ENCODE peak calls at places on chromosomes 16 and 17, in nine cellular contexts. S is stimulated activated CD4-positive, alpha-beta T cell treated with anti-CD3 and anti-CD28 coated beads, Interleukin-15, amount 100 ng/mL, for 1 hour; Z is Jurkat, Clone E6-1; A is HFF-Myc; B is activated CD4-positive, alpha-beta T cell treated with anti-CD3 and anti-CD28 coated beads for 4 hours; E is AG04450; G is heart left ventricle; M is ACHN; P is NCI-H1048. I is an unnamed sample.
A peak's percentile ranks its signal among the peaks of the same experiment; 100 is the strongest.

GRCh38 chr16:25018972-25019617 is 3.9 kb upstream of the ARHGAP17 start:
- DNase-seq in Z (no peak), A (no peak), E (no peak), S (no peak), P (no peak), B (no peak), G (no peak), M (no peak), I (no peak)

GRCh38 chr17:59572301-59572924 is 7.0 kb downstream of the DHX40 start:
- DNase-seq in S (no peak), E (no peak), P (no peak), M (no peak), B (no peak), A (no peak), G (no peak), Z (no peak), I (no peak)

GRCh38 chr17:1733759-1734158 is 8.9 kb upstream of the SERPINF2 start:
- DNase-seq in A (no peak), G (no peak), P (no peak), M (no peak), E (no peak), S (no peak), B (no peak), Z (no peak), I (no peak)

GRCh38 chr17:2792541-2793169 is 3.6 kb upstream of the RAP1GAP2 start:
- DNase-seq in S (no peak), M (no peak), G (no peak), P (no peak), E (no peak), Z (peak; percentile 79), B (peak; percentile 50), A (no peak), I (no peak)

GRCh38 chr16:88764913-88765349 is 20.1 kb downstream of the PIEZO1 start:
- DNase-seq in S (no peak), M (no peak), E (no peak), A (no peak), B (no peak), Z (no peak), G (no peak), P (no peak), I (no peak)

GRCh38 chr16:69132424-69133252 is at the start of the genes CHTF8 and UTP4:
- DNase-seq in S (peak; percentile 82), E (peak; percentile 16), G (peak; percentile 90), A (no peak), Z (peak; percentile 71), B (peak; percentile 83), M (peak; percentile 90), P (peak; percentile 44), I (peak; percentile 93)

GRCh38 chr17:56956992-56957391 is 3.9 kb downstream of the COIL start:
- DNase-seq in P (no peak), A (no peak), B (no peak), M (no peak), S (no peak), G (no peak), Z (no peak), E (no peak), I (no peak)

GRCh38 chr17:3730881-3731429 is 7.3 kb downstream of the HASPIN start:
- DNase-seq in M (no peak), G (no peak), E (no peak), A (no peak), B (no peak), Z (no peak), P (no peak), S (no peak), I (no peak)

GRCh38 chr17:5951912-5952311 is 118.3 kb upstream of the WSCD1 start:
- DNase-seq in A (no peak), S (no peak), P (no peak), G (no peak), Z (no peak), M (no peak), B (no peak), E (no peak), I (no peak)

GRCh38 chr17:82912571-82913089 is 72.8 kb upstream of the ZNF750 start:
- DNase-seq in M (no peak), Z (no peak), E (no peak), A (no peak), P (no peak), S (no peak), G (no peak), B (no peak), I (no peak)

GRCh38 chr17:27323538-27324212 is 29.8 kb downstream of the WSB1 start:
- DNase-seq in A (peak; percentile 67), B (no peak), G (peak; percentile 78), M (no peak), Z (no peak), P (no peak), E (no peak), S (no peak), I (no peak)

GRCh38 chr16:67025151-67025550 is 3.8 kb upstream of the CBFB start:
- DNase-seq in Z (no peak), G (peak; percentile 3), S (no peak), E (no peak), P (no peak), M (no peak), A (no peak), B (no peak), I (no peak)

GRCh38 chr17:68403122-68403521 is 54.2 kb downstream of the WIPI1 start:
- DNase-seq in P (no peak), M (no peak), A (no peak), G (no peak), B (no peak), Z (no peak), S (no peak), E (no peak), I (no peak)

GRCh38 chr16:8936421-8936820 is 27.3 kb downstream of the USP7 start:
- DNase-seq in S (peak; percentile 63), M (peak; percentile 72), E (no peak), G (no peak), B (peak; percentile 81), A (no peak), Z (peak; percentile 72), P (no peak), I (no peak)

GRCh38 chr16:47734987-47735594 is 274.0 kb downstream of the PHKB start:
- DNase-seq in E (no peak), A (no peak), B (no peak), S (no peak), G (no peak), P (no peak), Z (no peak), M (no peak), I (no peak)

GRCh38 chr16:52141871-52142270 is 405.1 kb downstream of the TOX3 start:
- DNase-seq in E (no peak), M (no peak), S (no peak), A (no peak), G (no peak), Z (no peak), P (no peak), B (no peak), I (no peak)

GRCh38 chr17:64336760-64337413 is 53.8 kb downstream of the PECAM1 start:
- DNase-seq in Z (no peak), G (no peak), P (no peak), M (no peak), S (no peak), A (no peak), E (no peak), B (no peak), I (no peak)

GRCh38 chr17:42132941-42133340 is 10.3 kb downstream of the HSPB9 start:
- DNase-seq in Z (peak; percentile 51), A (no peak), E (no peak), S (no peak), P (no peak), G (no peak), M (peak; percentile 91), B (no peak), I (peak; percentile 86)

GRCh38 chr17:18315498-18316360 is 636 bp downstream of the SMCR8 start:
- DNase-seq in E (no peak), Z (peak; percentile 25), B (no peak), G (no peak), P (no peak), M (no peak), S (no peak), A (no peak), I (peak; percentile 63)

GRCh38 chr16:48590476-48590875 is 19.5 kb downstream of the N4BP1 start:
- DNase-seq in S (no peak), M (no peak), E (no peak), G (no peak), P (no peak), B (no peak), A (no peak), Z (no peak), I (no peak)

GRCh38 chr16:82660078-82660645 is 33.4 kb downstream of the CDH13 start:
- DNase-seq in Z (peak; percentile 44), M (no peak), G (no peak), B (peak; percentile 20), A (no peak), P (no peak), S (no peak), E (no peak), I (no peak)

GRCh38 chr16:794091-794842 is 5.8 kb downstream of the CHTF18 start:
- DNase-seq in B (no peak), E (no peak), M (no peak), Z (no peak), G (no peak), S (no peak), A (no peak), P (no peak), I (no peak)

GRCh38 chr16:57627184-57627871 is 1.1 kb upstream of the ADGRG1 start:
- DNase-seq in G (no peak), Z (no peak), A (peak; percentile 25), B (no peak), S (no peak), E (no peak), P (no peak), M (peak; percentile 99), I (no peak)

GRCh38 chr17:61164517-61164916 is 235.1 kb upstream of the TBX2 start:
- DNase-seq in B (no peak), M (no peak), E (no peak), S (no peak), P (no peak), G (no peak), Z (no peak), A (no peak), I (no peak)

GRCh38 chr17:66514227-66514806 is 211.9 kb downstream of the PRKCA start:
- DNase-seq in E (no peak), B (no peak), G (no peak), P (no peak), Z (no peak), M (no peak), S (no peak), A (no peak), I (no peak)

I was measured in aorta.